ENCODE peak calls at places on chromosomes 3 and 15, in five cellular contexts. F is stimulated activated CD4-positive, alpha-beta T cell treated with anti-CD3 and anti-CD28 coated beads, Interleukin-4, amount 100 ng/mL, for 48 hours; R is effector memory CD8-positive, alpha-beta T cell; W is NCI-H69; Z is amniotic stem cell. S is an unnamed sample.

GRCh38 chr3:65026151-65026550 is 338.4 kb upstream of the ADAMTS9 start:
- DNase-seq in F (no peak), R (no peak), W (no peak), Z (no peak), S (no peak)

GRCh38 chr3:159265705-159266104 is 463.9 kb downstream of the MFSD1 start:
- DNase-seq in F (no peak), R (no peak), W (peak; percentile 3), Z (no peak), S (no peak)

GRCh38 chr3:194936659-194937058 is 251.0 kb downstream of the FAM43A start:
- DNase-seq in F (no peak), R (no peak), W (no peak), Z (no peak), S (no peak)

GRCh38 chr3:134846943-134847342 is 51.9 kb downstream of the EPHB1 start:
- DNase-seq in F (no peak), R (no peak), W (peak; percentile 78), Z (peak; percentile 42), S (no peak)

GRCh38 chr15:66670698-66671580 is 31.1 kb upstream of the SMAD6 start:
- DNase-seq in F (no peak), R (no peak), W (peak; percentile 97), Z (no peak), S (no peak)

GRCh38 chr3:16484216-16484615 is 29.3 kb downstream of the RFTN1 start:
- DNase-seq in F (no peak), R (no peak), W (no peak), Z (peak; percentile 65), S (no peak)

GRCh38 chr3:127742580-127742979 is 69.8 kb downstream of the ABTB1 start:
- DNase-seq in F (no peak), R (no peak), W (no peak), Z (no peak), S (no peak)

GRCh38 chr3:19226516-19226915 is 78.2 kb downstream of the KCNH8 start:
- DNase-seq in F (no peak), R (no peak), W (peak; percentile 81), Z (no peak), S (no peak)

GRCh38 chr3:129618186-129618820 is 11.8 kb upstream of the PLXND1 start:
- DNase-seq in F (no peak), R (no peak), W (no peak), Z (no peak), S (no peak)

GRCh38 chr15:73782339-73782979 is 29.3 kb upstream of the INSYN1 start:
- DNase-seq in F (no peak), R (no peak), W (no peak), Z (no peak), S (no peak)

GRCh38 chr3:111809196-111809595 is 49.9 kb upstream of the PHLDB2 start:
- DNase-seq in F (no peak), R (no peak), W (no peak), Z (no peak), S (no peak)

GRCh38 chr3:105963161-105963560 is 94.3 kb upstream of the CBLB start:
- DNase-seq in F (no peak), R (no peak), W (no peak), Z (no peak), S (no peak)

GRCh38 chr3:105944281-105944680 is 75.5 kb upstream of the CBLB start:
- DNase-seq in F (no peak), R (no peak), W (no peak), Z (no peak), S (no peak)

GRCh38 chr15:80801891-80802680 is 22.9 kb downstream of the CEMIP start:
- DNase-seq in F (no peak), R (no peak), W (peak; percentile 76), Z (no peak), S (no peak)

GRCh38 chr15:60649845-60650548 is 171.1 kb upstream of the ICE2 start:
- DNase-seq in F (peak; percentile 41), R (peak; percentile 39), W (no peak), Z (no peak), S (peak; percentile 79)

GRCh38 chr3:43075904-43076661 is 29.8 kb downstream of the POMGNT2 start:
- DNase-seq in F (no peak), R (no peak), W (no peak), Z (no peak), S (no peak)

GRCh38 chr15:82021992-82022391 is 23.8 kb downstream of the MEX3B start:
- DNase-seq in F (no peak), R (no peak), W (peak; percentile 93), Z (no peak), S (no peak)

GRCh38 chr3:170560717-170561382 is 25.0 kb downstream of the SLC7A14 start:
- DNase-seq in F (no peak), R (no peak), W (no peak), Z (no peak), S (no peak)

GRCh38 chr15:31325432-31325975 is 1.1 kb upstream of the KLF13 start:
- DNase-seq in F (peak; percentile 37), R (no peak), W (peak; percentile 91), Z (no peak), S (peak; percentile 73)

GRCh38 chr15:89003865-89004725 is 84.2 kb upstream of the ABHD2 start:
- DNase-seq in F (no peak), R (no peak), W (no peak), Z (peak; percentile 32), S (no peak)

GRCh38 chr3:52205727-52206372 is 7.9 kb downstream of the ALAS1 start:
- DNase-seq in F (no peak), R (no peak), W (no peak), Z (no peak), S (no peak)

GRCh38 chr3:124535306-124535705 is 194.9 kb upstream of the UMPS start:
- DNase-seq in F (no peak), R (no peak), W (no peak), Z (no peak), S (no peak)

GRCh38 chr15:56537881-56538280 is 72.9 kb upstream of the MNS1 start:
- DNase-seq in F (no peak), R (peak; percentile 74), W (no peak), Z (no peak), S (peak; percentile 59)

GRCh38 chr3:152382312-152383135 is 113.8 kb downstream of the MBNL1 start:
- DNase-seq in F (no peak), R (no peak), W (no peak), Z (no peak), S (no peak)

GRCh38 chr3:72591522-72592421 is 256.5 kb downstream of the SHQ1 start:
- DNase-seq in F (no peak), R (no peak), W (peak; percentile 76), Z (peak; percentile 80), S (no peak)

GRCh38 chr15:41621200-41622193 is 38.7 kb upstream of the MGA start:
- DNase-seq in F (peak; percentile 74), R (peak; percentile 64), W (peak; percentile 87), Z (peak; percentile 56), S (peak; percentile 83)

GRCh38 chr15:86555114-86555513 is 475.4 kb downstream of the AGBL1 start:
- DNase-seq in F (no peak), R (no peak), W (peak; percentile 20), Z (no peak), S (no peak)

GRCh38 chr15:84400820-84401219 is 165.2 kb downstream of the GOLGA6L4 start:
- DNase-seq in F (no peak), R (no peak), W (no peak), Z (no peak), S (no peak)

GRCh38 chr3:15361494-15362214 is 29.3 kb upstream of the SH3BP5 start:
- DNase-seq in F (peak; percentile 53), R (no peak), W (peak; percentile 12), Z (no peak), S (peak; percentile 39)

GRCh38 chr15:65087873-65088642 is 11.5 kb downstream of the KBTBD13 start:
- DNase-seq in F (no peak), R (no peak), W (no peak), Z (no peak), S (no peak)

GRCh38 chr3:97720417-97720816 is 44.1 kb upstream of the ARL6 start:
- DNase-seq in F (no peak), R (no peak), W (peak; percentile 95), Z (no peak), S (no peak)

GRCh38 chr3:121269389-121269788 is 276.4 kb downstream of the POLQ start:
- DNase-seq in F (no peak), R (no peak), W (no peak), Z (no peak), S (no peak)

GRCh38 chr3:26202169-26202568 is 412.3 kb downstream of the OXSM start:
- DNase-seq in F (no peak), R (no peak), W (no peak), Z (no peak), S (no peak)

GRCh38 chr3:100165926-100166550 is 51.7 kb upstream of the FILIP1L start:
- DNase-seq in F (no peak), R (no peak), W (no peak), Z (no peak), S (no peak)

GRCh38 chr15:35693887-35694286 is 147.9 kb upstream of the DPH6 start:
- DNase-seq in F (no peak), R (no peak), W (no peak), Z (no peak), S (no peak)

GRCh38 chr15:90219421-90220141 is 14.2 kb downstream of the CIB1 start:
- DNase-seq in F (peak; percentile 40), R (peak; percentile 52), W (peak; percentile 22), Z (no peak), S (peak; percentile 40)

GRCh38 chr15:88396382-88396781 is 70.8 kb downstream of the MRPL46 start:
- DNase-seq in F (no peak), R (no peak), W (no peak), Z (no peak), S (no peak)